ENCODE peak calls at places on chromosomes 11 and 22, in seven cellular contexts. E is right cardiac atrium, F is neural progenitor cell, M is adipocyte, I is heart left ventricle, K is HAP-1, L is mesenchymal stem cell. O is an unnamed sample. For H3K4me1 and H3K9me3, the result is how much of the 10 kb centered on the place peaks cover.

GRCh38 chr11:3109921-3110706 is 52.9 kb upstream of the CARS1 start:
- DNase-seq in L (peak), I (peak), M (peak), F (peak), K (no peak), E (peak), O (peak)

GRCh38 chr11:76148941-76149613 is 57.2 kb downstream of the WNT11 start:
- DNase-seq in K (no peak), I (no peak), E (no peak), F (no peak), M (no peak), L (no peak), O (no peak)

GRCh38 chr22:36467946-36468345 is 13.5 kb downstream of the TXN2 start:
- DNase-seq in K (no peak), E (no peak), L (peak), F (no peak), I (peak), M (peak), O (no peak)

GRCh38 chr11:43396617-43397016 is 37.9 kb downstream of the TTC17 start:
- DNase-seq in M (no peak), F (no peak), I (no peak), E (no peak), L (no peak), K (no peak), O (no peak)

GRCh38 chr22:46844606-46845210 is 82.3 kb downstream of the TBC1D22A start:
- DNase-seq in M (no peak), I (no peak), L (no peak), K (no peak), E (no peak), F (no peak), O (no peak)

GRCh38 chr11:46675288-46675851 is 25.0 kb downstream of the ARHGAP1 start:
- DNase-seq in F (no peak), E (peak), I (no peak), L (peak), M (peak), K (no peak), O (no peak)

GRCh38 chr22:17471901-17472566 is 91.3 kb upstream of the SLC25A18 start:
- DNase-seq in E (peak), F (peak), K (no peak), L (no peak), M (no peak), I (peak), O (no peak)

GRCh38 chr22:40396882-40397281 is 26.5 kb downstream of the SGSM3 start:
- DNase-seq in M (peak), E (peak), I (no peak), K (peak), L (peak), F (peak), O (no peak)

GRCh38 chr11:123217897-123218296 is 22.8 kb upstream of the CLMP start:
- DNase-seq in I (no peak), M (no peak), E (no peak), K (no peak), L (no peak), F (no peak), O (no peak)
- H3K4me3 ChIP-seq in I (no peak), M (no peak), E (no peak), K (no peak), L (no peak), F (no peak), O (no peak)

GRCh38 chr11:117313828-117314768 is 2.0 kb downstream of the BACE1 start:
- DNase-seq in L (no peak), M (no peak), E (no peak), I (no peak), F (no peak), K (peak), O (no peak)

GRCh38 chr11:117316197-117316961 is at the start of gene BACE1:
- DNase-seq in I (peak), L (peak), K (peak), E (peak), M (peak), F (peak), O (no peak)

GRCh38 chr11:117313103-117313502 is 3.0 kb downstream of the BACE1 start:
- DNase-seq in E (no peak), L (no peak), I (no peak), K (no peak), M (no peak), F (no peak), O (no peak)

GRCh38 chr11:117315285-117316196 is 515 bp downstream of the BACE1 start:
- DNase-seq in F (no peak), I (no peak), E (no peak), L (peak), K (no peak), M (peak), O (peak)

DNA sequence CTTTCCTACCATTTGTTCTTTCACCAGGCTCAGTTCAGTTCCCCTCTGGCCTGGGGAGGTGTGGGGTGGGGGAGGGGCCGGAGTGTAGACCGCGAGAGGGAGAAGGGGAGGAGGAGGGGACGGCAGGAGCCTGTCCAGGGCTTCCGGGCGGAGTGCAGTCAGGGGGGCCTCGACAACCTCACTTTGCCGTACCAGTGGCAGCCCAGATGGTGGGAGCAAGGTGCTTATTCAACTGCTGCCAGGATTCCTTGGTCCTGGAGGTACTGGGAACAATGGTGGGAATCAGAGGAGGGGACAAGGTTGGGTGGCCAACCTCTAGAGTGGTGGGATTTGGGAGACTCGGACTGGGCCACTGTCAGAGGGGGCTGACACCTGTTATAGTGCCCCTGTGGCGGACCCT is 1.2 kb downstream of the BACE1 start:
- DNase-seq in F (peak), I (no peak), E (no peak), L (peak), K (peak), M (peak), O (no peak)
- H3K4me1 ChIP-seq in F (under half), I (under half), E (under half), L (under half), K (under half), M (under half), O (under half)

DNA sequence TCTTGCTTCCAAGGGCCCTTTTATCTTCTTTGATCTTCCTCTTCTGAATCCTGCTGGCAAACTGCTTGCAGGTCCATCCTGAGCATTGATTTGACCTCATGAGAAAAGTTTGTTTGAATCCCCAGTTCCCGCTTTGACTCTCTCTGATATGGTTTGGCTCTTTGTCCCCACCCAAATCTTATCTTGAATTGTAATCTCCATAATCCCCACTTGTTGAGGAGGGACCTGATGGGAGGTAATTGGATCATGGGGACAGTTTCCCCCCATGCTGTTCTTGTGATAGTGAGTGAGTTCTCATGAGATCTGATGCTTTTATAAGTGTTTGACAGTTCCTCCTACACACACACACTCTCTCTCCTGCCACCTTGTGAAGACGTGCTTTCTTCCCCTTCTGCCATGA is 126.6 kb upstream of the ARHGAP20 start:
- DNase-seq in I (no peak), M (no peak), F (no peak), L (no peak), K (no peak), E (no peak), O (no peak)
- H3K9me3 ChIP-seq in I (under half), M (under half), F (under half), L (under half), K (under half), E (under half), O (under half)

GRCh38 chr11:77411238-77411637 is 62.7 kb downstream of the PAK1 start:
- DNase-seq in L (peak), F (peak), I (peak), M (peak), K (no peak), E (peak), O (no peak)
- H3K4me3 ChIP-seq in L (peak), F (peak), I (peak), M (peak), K (peak), E (peak), O (peak)

GRCh38 chr22:20427945-20428417 is 9.6 kb downstream of the SCARF2 start:
- DNase-seq in F (no peak), E (no peak), I (no peak), M (no peak), L (no peak), K (no peak), O (peak)
- H3K4me1 ChIP-seq in F (under half), E (under half), I (under half), M (under half), L (under half), K (under half), O (under half)

GRCh38 chr11:71095294-71095850 is 157.0 kb downstream of the SHANK2 start:
- DNase-seq in M (no peak), K (no peak), I (no peak), F (no peak), E (no peak), L (no peak), O (no peak)

GRCh38 chr11:71093783-71094182 is 158.6 kb downstream of the SHANK2 start:
- DNase-seq in M (no peak), I (no peak), L (no peak), F (no peak), K (no peak), E (no peak), O (no peak)

GRCh38 chr11:71094296-71095077 is 157.9 kb downstream of the SHANK2 start:
- DNase-seq in E (no peak), M (no peak), F (no peak), L (no peak), I (no peak), K (no peak), O (no peak)

GRCh38 chr11:71089571-71089970 is 162.8 kb downstream of the SHANK2 start:
- DNase-seq in L (no peak), E (no peak), K (no peak), F (no peak), I (no peak), M (no peak), O (no peak)

DNA sequence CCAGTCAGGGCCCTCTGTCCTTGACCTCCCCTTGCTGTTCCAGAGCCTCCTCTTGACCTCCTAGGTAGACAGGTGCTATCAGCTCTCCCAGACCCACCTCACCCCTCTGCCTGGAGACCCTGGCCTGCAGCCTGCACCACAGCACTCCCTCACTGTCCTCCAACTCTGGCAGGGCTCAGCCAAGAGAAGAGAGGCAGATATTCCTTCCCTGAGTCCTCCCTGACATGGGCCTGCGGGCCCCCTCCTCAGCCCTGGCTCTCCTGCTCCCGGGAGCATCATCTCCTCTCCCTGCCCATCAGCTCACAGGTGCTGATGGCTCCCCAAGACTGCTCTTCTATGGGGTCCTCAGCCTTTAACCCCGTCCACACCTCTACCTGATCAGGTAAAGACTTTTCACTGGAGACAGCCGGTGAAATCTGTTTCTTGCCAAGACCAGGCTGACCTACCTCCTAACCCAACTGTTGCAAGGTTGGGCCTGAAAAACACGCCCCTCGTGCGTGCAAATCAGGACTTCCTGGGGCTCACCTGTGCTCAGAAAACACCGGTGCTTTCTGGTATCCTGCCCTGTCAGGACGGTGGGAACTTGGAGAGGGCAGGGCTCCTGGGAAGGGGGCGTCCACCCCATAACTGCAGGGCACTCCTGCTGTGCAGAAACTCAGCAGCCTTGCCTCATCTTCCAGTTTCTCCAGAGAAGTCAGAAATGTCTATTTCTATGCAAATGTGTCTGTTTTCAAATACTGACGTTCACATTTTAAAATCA is 160.7 kb downstream of the SHANK2 start:
- DNase-seq in I (no peak), E (no peak), F (no peak), M (no peak), K (no peak), L (no peak), O (no peak)
- H3K9me3 ChIP-seq in I (under half), E (under half), F (under half), M (under half), K (under half), L (under half), O (under half)

DNA sequence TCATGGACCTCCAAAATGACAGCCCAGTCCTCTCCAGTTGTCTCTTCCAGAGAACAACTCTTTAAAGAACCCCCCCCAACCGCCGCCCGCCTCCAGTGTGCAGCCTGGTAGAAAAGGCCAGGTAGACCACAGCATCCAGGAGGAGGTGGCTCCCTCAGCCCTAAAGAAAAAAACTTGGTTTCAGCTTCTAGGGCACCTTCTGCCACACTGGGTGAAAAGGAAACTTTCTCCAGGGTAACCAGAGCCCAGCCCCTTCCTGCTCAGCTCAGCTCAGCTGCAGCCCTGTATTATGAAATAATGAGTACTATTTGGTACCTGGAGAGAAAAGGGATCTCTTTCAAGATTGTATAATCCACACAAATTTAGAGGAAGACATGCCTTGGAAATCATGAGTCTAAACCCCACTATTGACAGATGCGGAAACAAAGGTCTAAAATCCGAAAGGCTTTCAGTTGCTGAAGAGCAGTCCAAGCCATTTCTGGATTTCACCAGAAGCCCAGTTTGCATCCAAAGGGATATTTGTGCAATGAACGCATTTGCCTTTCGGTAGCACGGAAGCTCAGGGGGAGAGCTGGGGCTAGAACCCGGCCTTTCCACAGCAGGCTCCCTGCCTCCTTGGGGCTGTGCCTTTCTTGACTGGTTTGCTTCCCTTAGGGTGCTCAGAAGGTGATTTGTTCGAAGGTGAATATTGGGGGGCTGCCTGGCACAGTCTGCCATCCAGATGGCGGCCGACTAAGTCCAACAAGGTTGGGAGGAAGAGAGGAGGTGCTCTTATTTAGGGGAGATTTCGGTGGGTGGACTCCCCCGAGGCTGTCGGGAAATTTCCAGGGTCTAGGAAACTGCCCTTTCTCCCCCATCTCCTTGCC is 3.3 kb downstream of the FXYD6 start:
- DNase-seq in L (no peak), F (no peak), M (no peak), I (no peak), K (no peak), E (no peak), O (no peak)
- H3K4me3 ChIP-seq in L (no peak), F (no peak), M (no peak), I (peak), K (no peak), E (no peak), O (no peak)